ENCODE peak calls at places on chromosomes 3 and 15, in ten cellular contexts. D is natural killer cell treated with Interleukin-12 subunit alpha and Interleukin-12 subunit beta and Interleukin-15 and Interleukin-18, amount 100 ng/mL, for 72 hours; W is NCI-H510A treated with DMSO at 0.1 percent for 48 hours; G is endothelial cell; M is tibial nerve; Z is right lobe of liver; C is stimulated activated CD8-positive, alpha-beta memory T cell treated with anti-CD3 and anti-CD28 coated beads, Interleukin-15, amount 100 ng/mL, for 1 hour; F is epithelial cell of esophagus; N is NCI-H524 treated with DMSO at 0.1 percent for 48 hours; L is DMS79 treated with DMSO at 0.1 percent for 48 hours. S is an unnamed sample.

GRCh38 chr3:22089284-22089683 is 338.3 kb upstream of the ZNF385D start:
- DNase-seq in W (peak), F (peak), N (no peak), Z (peak), C (no peak), D (no peak), G (peak), L (no peak), M (no peak), S (peak)

GRCh38 chr3:12556723-12557471 is at the start of gene MKRN2:
- DNase-seq in M (peak), Z (peak), W (peak), G (peak), C (peak), L (peak), D (peak), F (peak), N (peak), S (peak)

GRCh38 chr3:46449755-46450552 is 14.8 kb downstream of the LTF start:
- DNase-seq in C (no peak), F (peak), N (no peak), D (no peak), L (no peak), W (no peak), G (peak), Z (no peak), M (no peak), S (no peak)

GRCh38 chr15:48928877-48929538 is 34.7 kb downstream of the SHC4 start:
- DNase-seq in D (no peak), F (no peak), L (no peak), Z (no peak), W (no peak), C (no peak), M (no peak), G (no peak), N (no peak), S (no peak)

GRCh38 chr15:33278816-33279612 is 31.8 kb upstream of the RYR3 start:
- DNase-seq in D (no peak), G (no peak), W (no peak), N (no peak), L (no peak), Z (no peak), F (peak), C (no peak), M (no peak), S (no peak)

GRCh38 chr3:69915726-69916125 is 83.8 kb upstream of the SAMMSON start:
- DNase-seq in N (no peak), C (no peak), G (no peak), L (no peak), D (no peak), W (no peak), Z (no peak), F (no peak), M (no peak), S (no peak)

GRCh38 chr3:14780927-14781507 is 37.7 kb upstream of the FGD5 start:
- DNase-seq in G (peak), M (no peak), N (no peak), L (no peak), C (no peak), F (peak), D (peak), W (peak), Z (peak), S (no peak)

GRCh38 chr3:47892284-47892683 is 89.3 kb downstream of the DHX30 start:
- DNase-seq in L (no peak), M (no peak), Z (no peak), N (no peak), F (no peak), C (no peak), D (no peak), W (no peak), G (no peak), S (no peak)

GRCh38 chr15:80464952-80465645 is 60.9 kb downstream of the ARNT2 start:
- DNase-seq in G (no peak), Z (no peak), D (no peak), M (no peak), N (no peak), L (peak), W (peak), F (no peak), C (no peak), S (peak)

GRCh38 chr3:15535757-15536156 is 14.3 kb upstream of the COLQ start:
- DNase-seq in L (no peak), D (peak), Z (no peak), M (no peak), N (no peak), C (peak), F (peak), W (no peak), G (no peak), S (no peak)

GRCh38 chr3:139897759-139898158 is 37.2 kb upstream of the CLSTN2 start:
- DNase-seq in L (no peak), F (peak), G (no peak), C (no peak), Z (no peak), D (no peak), W (no peak), M (no peak), N (no peak), S (no peak)

GRCh38 chr15:38129531-38130199 is 123.0 kb upstream of the SPRED1 start:
- DNase-seq in L (no peak), N (no peak), Z (no peak), D (no peak), F (peak), M (peak), W (no peak), C (no peak), G (no peak), S (no peak)

GRCh38 chr15:48427960-48428547 is 96.8 kb downstream of the DUT start:
- DNase-seq in G (no peak), Z (no peak), N (no peak), D (no peak), F (peak), L (no peak), C (no peak), M (no peak), W (no peak), S (no peak)

GRCh38 chr3:32837366-32837765 is 19.6 kb downstream of the TRIM71 start:
- DNase-seq in Z (no peak), G (no peak), W (no peak), M (no peak), C (no peak), L (no peak), D (no peak), N (no peak), F (no peak), S (no peak)

GRCh38 chr15:36844453-36845094 is 255.8 kb downstream of the MEIS2 start:
- DNase-seq in G (no peak), L (peak), M (no peak), W (peak), N (no peak), Z (no peak), D (no peak), C (no peak), F (peak), S (peak)

GRCh38 chr3:188358787-188359493 is 205.0 kb downstream of the LPP start:
- DNase-seq in C (no peak), F (no peak), D (no peak), G (no peak), N (no peak), Z (no peak), M (no peak), W (no peak), L (peak), S (no peak)

GRCh38 chr3:50495609-50496423 is 7.6 kb downstream of the CACNA2D2 start:
- DNase-seq in F (no peak), N (no peak), W (no peak), C (no peak), G (no peak), L (no peak), Z (no peak), D (no peak), M (no peak), S (no peak)

GRCh38 chr3:24688446-24689148 is 193.9 kb upstream of the THRB start:
- DNase-seq in G (no peak), C (no peak), Z (no peak), N (no peak), F (peak), L (no peak), D (no peak), W (no peak), M (no peak), S (no peak)

GRCh38 chr15:90126457-90127435 is 24.5 kb upstream of the IDH2 start:
- DNase-seq in Z (peak), G (peak), F (no peak), D (no peak), M (no peak), C (no peak), W (peak), L (no peak), N (peak), S (no peak)

GRCh38 chr15:83108266-83109219 is 1.1 kb downstream of the TM6SF1 start:
- DNase-seq in Z (peak), N (no peak), G (peak), F (peak), D (peak), M (no peak), C (no peak), W (peak), L (peak), S (peak)

GRCh38 chr15:41961014-41961518 is 11.3 kb downstream of the EHD4 start:
- DNase-seq in L (no peak), W (no peak), M (no peak), G (no peak), C (no peak), N (no peak), D (no peak), Z (no peak), F (no peak), S (no peak)

GRCh38 chr15:64816452-64816851 is 9.0 kb downstream of the PIF1 start:
- DNase-seq in M (no peak), F (no peak), Z (peak), N (no peak), G (no peak), D (no peak), W (no peak), L (no peak), C (no peak), S (no peak)

GRCh38 chr3:123869165-123869564 is 15.0 kb downstream of the MYLK start:
- DNase-seq in F (no peak), M (no peak), C (no peak), L (no peak), W (no peak), D (no peak), G (no peak), N (no peak), Z (no peak), S (no peak)

GRCh38 chr3:51734572-51734907 is 27.7 kb downstream of the GRM2 start:
- DNase-seq in Z (no peak), L (no peak), N (no peak), F (no peak), W (no peak), M (no peak), D (no peak), C (no peak), G (no peak), S (no peak)

GRCh38 chr3:190427108-190427507 is 22.6 kb downstream of the TMEM207 start:
- DNase-seq in D (no peak), W (no peak), L (no peak), G (no peak), N (no peak), M (no peak), Z (no peak), C (no peak), F (peak), S (no peak)

GRCh38 chr15:29409890-29410289 is 140.3 kb upstream of the NSMCE3 start:
- DNase-seq in F (no peak), C (no peak), W (no peak), M (no peak), Z (no peak), N (no peak), G (no peak), L (no peak), D (no peak), S (no peak)

GRCh38 chr3:31364188-31364587 is 168.5 kb upstream of the STT3B start:
- DNase-seq in F (no peak), M (no peak), D (no peak), Z (no peak), L (no peak), N (no peak), G (no peak), W (no peak), C (no peak), S (no peak)

GRCh38 chr15:82571722-82572222 is 31.5 kb upstream of the RPS17 start:
- DNase-seq in F (peak), G (peak), L (peak), M (peak), N (peak), C (no peak), D (no peak), Z (peak), W (peak), S (no peak)

GRCh38 chr3:188605960-188606359 is 452.0 kb downstream of the LPP start:
- DNase-seq in F (no peak), C (no peak), G (no peak), D (no peak), M (no peak), N (no peak), L (no peak), W (no peak), Z (no peak), S (no peak)

GRCh38 chr3:163039636-163040035 is 1543.0 kb downstream of the OTOL1 start:
- DNase-seq in L (no peak), N (no peak), M (no peak), F (no peak), C (no peak), Z (no peak), G (no peak), W (no peak), D (no peak), S (no peak)

GRCh38 chr15:49164865-49165264 is 5.2 kb upstream of the GALK2 start:
- DNase-seq in D (no peak), L (no peak), N (no peak), M (no peak), G (no peak), C (no peak), F (no peak), Z (no peak), W (no peak), S (no peak)

GRCh38 chr3:184352149-184352785 is 9.1 kb downstream of the CLCN2 start:
- DNase-seq in N (no peak), Z (peak), F (no peak), G (no peak), L (no peak), M (no peak), W (no peak), D (no peak), C (no peak), S (no peak)

GRCh38 chr3:7710284-7710683 is 791.3 kb upstream of the LMCD1 start:
- DNase-seq in M (no peak), G (no peak), N (no peak), C (no peak), W (no peak), L (no peak), D (no peak), Z (no peak), F (no peak), S (no peak)

GRCh38 chr15:59190291-59190690 is 16.4 kb upstream of the LDHAL6B start:
- DNase-seq in L (no peak), W (no peak), F (no peak), M (no peak), C (no peak), D (no peak), Z (no peak), N (no peak), G (no peak), S (no peak)

GRCh38 chr3:165196577-165197561 is 685 bp upstream of the SLITRK3 start:
- DNase-seq in D (no peak), F (no peak), Z (peak), G (peak), L (no peak), M (no peak), W (peak), N (peak), C (no peak), S (no peak)

GRCh38 chr3:176785207-176785606 is 412.1 kb downstream of the TBL1XR1 start:
- DNase-seq in C (no peak), Z (no peak), G (no peak), D (no peak), W (no peak), F (no peak), N (no peak), M (no peak), L (peak), S (no peak)